ENCODE peak calls at places on chromosome 1, in nine cellular contexts. G is AG08395, J is neural crest cell, N is HuH-7.5, O is fibroblast of mammary gland, A is DMS79, Y is NCI-H524, H is SJSA1, Q is nephron progenitor cell. T is an unnamed sample.

GRCh38 chr1:199173356-199173755 is 534.5 kb downstream of the PTPRC start:
- DNase-seq in G (no peak), J (no peak), N (no peak), O (peak; percentile 6), A (no peak), Y (no peak), H (no peak), Q (no peak), T (no peak)

GRCh38 chr1:63911049-63911448 is 137.2 kb downstream of the ROR1 start:
- DNase-seq in G (no peak), J (no peak), N (no peak), O (no peak), A (no peak), Y (no peak), H (no peak), Q (no peak), T (no peak)

GRCh38 chr1:207404849-207405525 is 49.1 kb upstream of the CR2 start:
- DNase-seq in G (peak; percentile 68), J (no peak), N (peak; percentile 52), O (peak; percentile 80), A (peak; percentile 7), Y (no peak), H (no peak), Q (no peak), T (no peak)

GRCh38 chr1:16293568-16293967 is 56.6 kb upstream of the CPLANE2 start:
- DNase-seq in G (no peak), J (no peak), N (no peak), O (no peak), A (no peak), Y (no peak), H (no peak), Q (no peak), T (no peak)

GRCh38 chr1:200115532-200115931 is 88.0 kb downstream of the NR5A2 start:
- DNase-seq in G (no peak), J (no peak), N (no peak), O (no peak), A (no peak), Y (no peak), H (no peak), Q (no peak), T (no peak)

GRCh38 chr1:206735553-206736031 is 35.0 kb upstream of the IL19 start:
- DNase-seq in G (peak; percentile 29), J (no peak), N (no peak), O (peak; percentile 43), A (no peak), Y (no peak), H (no peak), Q (no peak), T (no peak)

GRCh38 chr1:202107801-202108731 is 14.7 kb upstream of the GPR37L1 start:
- DNase-seq in G (no peak), J (no peak), N (no peak), O (no peak), A (peak; percentile 79), Y (no peak), H (no peak), Q (no peak), T (peak; percentile 92)

GRCh38 chr1:18344755-18345154 is 136.0 kb upstream of the KLHDC7A start:
- DNase-seq in G (no peak), J (no peak), N (no peak), O (no peak), A (peak; percentile 91), Y (peak; percentile 97), H (no peak), Q (no peak), T (no peak)

GRCh38 chr1:117569956-117570355 is 35.9 kb upstream of the TENT5C start:
- DNase-seq in G (no peak), J (no peak), N (no peak), O (no peak), A (no peak), Y (no peak), H (no peak), Q (no peak), T (no peak)

GRCh38 chr1:202760589-202760988 is 47.6 kb downstream of the KDM5B start:
- DNase-seq in G (no peak), J (no peak), N (no peak), O (no peak), A (no peak), Y (no peak), H (no peak), Q (no peak), T (no peak)

T was measured in PC-9.